ENCODE peak calls at places on chromosome 15, in six cellular contexts. One of them, this sample, is unnamed.

GRCh38 chr15:78405336-78405924 is 32.6 kb upstream of the IREB2 start:
- DNase-seq in PC-3: no peak
- DNase-seq in stomach: no peak
- DNase-seq in ascending aorta: no peak
- DNase-seq in left ventricle myocardium inferior: no peak
- DNase-seq in CD4-positive, CD25-positive, alpha-beta regulatory T cell: no peak
- DNase-seq in this sample: no peak

GRCh38 chr15:93072440-93073394 is 16.3 kb downstream of the RGMA start:
- DNase-seq in PC-3: peak; percentile 75
- DNase-seq in stomach: peak; percentile 69
- DNase-seq in ascending aorta: no peak
- DNase-seq in left ventricle myocardium inferior: peak; percentile 89
- DNase-seq in CD4-positive, CD25-positive, alpha-beta regulatory T cell: no peak
- DNase-seq in this sample: no peak

GRCh38 chr15:43376017-43376705 is 5.3 kb downstream of the TUBGCP4 start:
- DNase-seq in PC-3: peak; percentile 69
- DNase-seq in stomach: no peak
- DNase-seq in ascending aorta: no peak
- DNase-seq in left ventricle myocardium inferior: no peak
- DNase-seq in CD4-positive, CD25-positive, alpha-beta regulatory T cell: peak; percentile 36
- DNase-seq in this sample: peak; percentile 3

GRCh38 chr15:80856809-80857377 is 77.7 kb downstream of the CEMIP start:
- DNase-seq in PC-3: peak; percentile 82
- DNase-seq in stomach: peak; percentile 70
- DNase-seq in ascending aorta: no peak
- DNase-seq in left ventricle myocardium inferior: peak; percentile 75
- DNase-seq in CD4-positive, CD25-positive, alpha-beta regulatory T cell: no peak
- DNase-seq in this sample: no peak

GRCh38 chr15:19987389-19988048 is 554.1 kb downstream of the GOLGA6L6 start:
- DNase-seq in PC-3: peak; percentile 37
- DNase-seq in stomach: no peak
- DNase-seq in ascending aorta: no peak
- DNase-seq in left ventricle myocardium inferior: no peak
- DNase-seq in CD4-positive, CD25-positive, alpha-beta regulatory T cell: no peak
- DNase-seq in this sample: no peak

GRCh38 chr15:33638439-33638838 is 327.7 kb downstream of the RYR3 start:
- DNase-seq in PC-3: no peak
- DNase-seq in stomach: no peak
- DNase-seq in ascending aorta: no peak
- DNase-seq in left ventricle myocardium inferior: no peak
- DNase-seq in CD4-positive, CD25-positive, alpha-beta regulatory T cell: no peak
- DNase-seq in this sample: no peak

GRCh38 chr15:79315623-79316328 is 4.9 kb downstream of the TMED3 start:
- DNase-seq in PC-3: no peak
- DNase-seq in stomach: peak; percentile 62
- DNase-seq in ascending aorta: no peak
- DNase-seq in left ventricle myocardium inferior: peak; percentile 25
- DNase-seq in CD4-positive, CD25-positive, alpha-beta regulatory T cell: no peak
- DNase-seq in this sample: no peak

GRCh38 chr15:60973637-60974415 is 255.3 kb downstream of the RORA start:
- DNase-seq in PC-3: peak; percentile 18
- DNase-seq in stomach: no peak
- DNase-seq in ascending aorta: no peak
- DNase-seq in left ventricle myocardium inferior: no peak
- DNase-seq in CD4-positive, CD25-positive, alpha-beta regulatory T cell: no peak
- DNase-seq in this sample: no peak

GRCh38 chr15:66880380-66881155 is 178.5 kb downstream of the SMAD6 start:
- DNase-seq in PC-3: no peak
- DNase-seq in stomach: no peak
- DNase-seq in ascending aorta: no peak
- DNase-seq in left ventricle myocardium inferior: no peak
- DNase-seq in CD4-positive, CD25-positive, alpha-beta regulatory T cell: no peak
- DNase-seq in this sample: no peak

GRCh38 chr15:42087460-42087859 is 6.9 kb downstream of the PLA2G4D start:
- DNase-seq in PC-3: no peak
- DNase-seq in stomach: peak; percentile 19
- DNase-seq in ascending aorta: no peak
- DNase-seq in left ventricle myocardium inferior: no peak
- DNase-seq in CD4-positive, CD25-positive, alpha-beta regulatory T cell: no peak
- DNase-seq in this sample: no peak

GRCh38 chr15:67796728-67797127 is 28.6 kb upstream of the SKOR1 start:
- DNase-seq in PC-3: no peak
- DNase-seq in stomach: no peak
- DNase-seq in ascending aorta: no peak
- DNase-seq in left ventricle myocardium inferior: peak; percentile 33
- DNase-seq in CD4-positive, CD25-positive, alpha-beta regulatory T cell: no peak
- DNase-seq in this sample: no peak

GRCh38 chr15:64452988-64453688 is 7.2 kb upstream of the ZNF609 start:
- DNase-seq in PC-3: no peak
- DNase-seq in stomach: peak; percentile 76
- DNase-seq in ascending aorta: no peak
- DNase-seq in left ventricle myocardium inferior: peak; percentile 52
- DNase-seq in CD4-positive, CD25-positive, alpha-beta regulatory T cell: no peak
- DNase-seq in this sample: no peak

GRCh38 chr15:97189152-97189551 is 771.4 kb upstream of the ARRDC4 start:
- DNase-seq in PC-3: no peak
- DNase-seq in stomach: no peak
- DNase-seq in ascending aorta: no peak
- DNase-seq in left ventricle myocardium inferior: no peak
- DNase-seq in CD4-positive, CD25-positive, alpha-beta regulatory T cell: no peak
- DNase-seq in this sample: no peak

GRCh38 chr15:58038426-58039106 is 26.9 kb downstream of the ALDH1A2 start:
- DNase-seq in PC-3: peak; percentile 96
- DNase-seq in stomach: peak; percentile 52
- DNase-seq in ascending aorta: no peak
- DNase-seq in left ventricle myocardium inferior: no peak
- DNase-seq in CD4-positive, CD25-positive, alpha-beta regulatory T cell: no peak
- DNase-seq in this sample: no peak

GRCh38 chr15:32956006-32956405 is 238.2 kb downstream of the GREM1 start:
- DNase-seq in PC-3: peak; percentile 75
- DNase-seq in stomach: no peak
- DNase-seq in ascending aorta: no peak
- DNase-seq in left ventricle myocardium inferior: no peak
- DNase-seq in CD4-positive, CD25-positive, alpha-beta regulatory T cell: no peak
- DNase-seq in this sample: no peak

GRCh38 chr15:90126022-90126421 is 23.8 kb upstream of the IDH2 start:
- DNase-seq in PC-3: no peak
- DNase-seq in stomach: peak; percentile 70
- DNase-seq in ascending aorta: no peak
- DNase-seq in left ventricle myocardium inferior: no peak
- DNase-seq in CD4-positive, CD25-positive, alpha-beta regulatory T cell: no peak
- DNase-seq in this sample: no peak

GRCh38 chr15:50911641-50912040 is 3.2 kb downstream of the AP4E1 start:
- DNase-seq in PC-3: no peak
- DNase-seq in stomach: no peak
- DNase-seq in ascending aorta: no peak
- DNase-seq in left ventricle myocardium inferior: no peak
- DNase-seq in CD4-positive, CD25-positive, alpha-beta regulatory T cell: no peak
- DNase-seq in this sample: no peak

GRCh38 chr15:34039506-34040123 is 611 bp upstream of the AVEN start:
- DNase-seq in PC-3: no peak
- DNase-seq in stomach: no peak
- DNase-seq in ascending aorta: no peak
- DNase-seq in left ventricle myocardium inferior: no peak
- DNase-seq in CD4-positive, CD25-positive, alpha-beta regulatory T cell: no peak
- DNase-seq in this sample: no peak

GRCh38 chr15:61794881-61795280 is 265.4 kb downstream of the VPS13C start:
- DNase-seq in PC-3: peak; percentile 22
- DNase-seq in stomach: no peak
- DNase-seq in ascending aorta: no peak
- DNase-seq in left ventricle myocardium inferior: no peak
- DNase-seq in CD4-positive, CD25-positive, alpha-beta regulatory T cell: no peak
- DNase-seq in this sample: no peak

GRCh38 chr15:85354432-85354831 is 26.0 kb upstream of the AKAP13 start:
- DNase-seq in PC-3: no peak
- DNase-seq in stomach: no peak
- DNase-seq in ascending aorta: no peak
- DNase-seq in left ventricle myocardium inferior: no peak
- DNase-seq in CD4-positive, CD25-positive, alpha-beta regulatory T cell: no peak
- DNase-seq in this sample: no peak

GRCh38 chr15:71730277-71731144 is 79.8 kb upstream of the NR2E3 start:
- DNase-seq in PC-3: peak; percentile 76
- DNase-seq in stomach: peak; percentile 49
- DNase-seq in ascending aorta: no peak
- DNase-seq in left ventricle myocardium inferior: peak; percentile 35
- DNase-seq in CD4-positive, CD25-positive, alpha-beta regulatory T cell: peak; percentile 15
- DNase-seq in this sample: peak; percentile 6

GRCh38 chr15:64894395-64895056 is 17.2 kb upstream of the ANKDD1A start:
- DNase-seq in PC-3: no peak
- DNase-seq in stomach: peak; percentile 61
- DNase-seq in ascending aorta: no peak
- DNase-seq in left ventricle myocardium inferior: no peak
- DNase-seq in CD4-positive, CD25-positive, alpha-beta regulatory T cell: peak; percentile 92
- DNase-seq in this sample: peak; percentile 95

GRCh38 chr15:78257681-78258080 is 6.7 kb upstream of the DNAJA4 start:
- DNase-seq in PC-3: no peak
- DNase-seq in stomach: no peak
- DNase-seq in ascending aorta: no peak
- DNase-seq in left ventricle myocardium inferior: no peak
- DNase-seq in CD4-positive, CD25-positive, alpha-beta regulatory T cell: no peak
- DNase-seq in this sample: no peak

GRCh38 chr15:46280753-46281521 is 646.1 kb downstream of the SQOR start:
- DNase-seq in PC-3: peak; percentile 56
- DNase-seq in stomach: peak; percentile 38
- DNase-seq in ascending aorta: no peak
- DNase-seq in left ventricle myocardium inferior: no peak
- DNase-seq in CD4-positive, CD25-positive, alpha-beta regulatory T cell: no peak
- DNase-seq in this sample: no peak

GRCh38 chr15:72784233-72784876 is 797 bp upstream of the ADPGK start:
- DNase-seq in PC-3: peak; percentile 70
- DNase-seq in stomach: no peak
- DNase-seq in ascending aorta: no peak
- DNase-seq in left ventricle myocardium inferior: no peak
- DNase-seq in CD4-positive, CD25-positive, alpha-beta regulatory T cell: no peak
- DNase-seq in this sample: no peak

GRCh38 chr15:88401972-88402656 is 65.1 kb downstream of the MRPL46 start:
- DNase-seq in PC-3: no peak
- DNase-seq in stomach: no peak
- DNase-seq in ascending aorta: no peak
- DNase-seq in left ventricle myocardium inferior: peak; percentile 74
- DNase-seq in CD4-positive, CD25-positive, alpha-beta regulatory T cell: peak; percentile 1
- DNase-seq in this sample: no peak

GRCh38 chr15:90933310-90933709 is 961 bp upstream of the HDDC3 start:
- DNase-seq in PC-3: no peak
- DNase-seq in stomach: no peak
- DNase-seq in ascending aorta: no peak
- DNase-seq in left ventricle myocardium inferior: no peak
- DNase-seq in CD4-positive, CD25-positive, alpha-beta regulatory T cell: no peak
- DNase-seq in this sample: no peak

GRCh38 chr15:31464216-31465082 is 137.8 kb downstream of the KLF13 start:
- DNase-seq in PC-3: no peak
- DNase-seq in stomach: peak; percentile 17
- DNase-seq in ascending aorta: no peak
- DNase-seq in left ventricle myocardium inferior: no peak
- DNase-seq in CD4-positive, CD25-positive, alpha-beta regulatory T cell: no peak
- DNase-seq in this sample: no peak

GRCh38 chr15:31463521-31464102 is 137.0 kb downstream of the KLF13 start:
- DNase-seq in PC-3: no peak
- DNase-seq in stomach: peak; percentile 10
- DNase-seq in ascending aorta: no peak
- DNase-seq in left ventricle myocardium inferior: no peak
- DNase-seq in CD4-positive, CD25-positive, alpha-beta regulatory T cell: no peak
- DNase-seq in this sample: no peak

GRCh38 chr15:31459011-31459748 is 132.5 kb downstream of the KLF13 start:
- DNase-seq in PC-3: no peak
- DNase-seq in stomach: peak; percentile 26
- DNase-seq in ascending aorta: no peak
- DNase-seq in left ventricle myocardium inferior: no peak
- DNase-seq in CD4-positive, CD25-positive, alpha-beta regulatory T cell: no peak
- DNase-seq in this sample: no peak

GRCh38 chr15:31461375-31461774 is 134.7 kb downstream of the KLF13 start:
- DNase-seq in PC-3: no peak
- DNase-seq in stomach: peak; percentile 21
- DNase-seq in ascending aorta: no peak
- DNase-seq in left ventricle myocardium inferior: no peak
- DNase-seq in CD4-positive, CD25-positive, alpha-beta regulatory T cell: no peak
- DNase-seq in this sample: no peak

GRCh38 chr15:31461911-31462480 is 135.4 kb downstream of the KLF13 start:
- DNase-seq in PC-3: no peak
- DNase-seq in stomach: peak; percentile 15
- DNase-seq in ascending aorta: no peak
- DNase-seq in left ventricle myocardium inferior: no peak
- DNase-seq in CD4-positive, CD25-positive, alpha-beta regulatory T cell: no peak
- DNase-seq in this sample: no peak
- H3K4me1 ChIP-seq in PC-3: peaks cover 15% of the 10 kb centered on the region
- H3K4me1 ChIP-seq in stomach: no peaks in the 10 kb centered on the region
- H3K4me1 ChIP-seq in ascending aorta: peaks cover 6% of the 10 kb centered on the region
- H3K4me1 ChIP-seq in left ventricle myocardium inferior: peaks cover 6% of the 10 kb centered on the region
- H3K4me1 ChIP-seq in CD4-positive, CD25-positive, alpha-beta regulatory T cell: peaks cover 12% of the 10 kb centered on the region
- H3K4me1 ChIP-seq in this sample: peaks cover 10% of the 10 kb centered on the region

DNA sequence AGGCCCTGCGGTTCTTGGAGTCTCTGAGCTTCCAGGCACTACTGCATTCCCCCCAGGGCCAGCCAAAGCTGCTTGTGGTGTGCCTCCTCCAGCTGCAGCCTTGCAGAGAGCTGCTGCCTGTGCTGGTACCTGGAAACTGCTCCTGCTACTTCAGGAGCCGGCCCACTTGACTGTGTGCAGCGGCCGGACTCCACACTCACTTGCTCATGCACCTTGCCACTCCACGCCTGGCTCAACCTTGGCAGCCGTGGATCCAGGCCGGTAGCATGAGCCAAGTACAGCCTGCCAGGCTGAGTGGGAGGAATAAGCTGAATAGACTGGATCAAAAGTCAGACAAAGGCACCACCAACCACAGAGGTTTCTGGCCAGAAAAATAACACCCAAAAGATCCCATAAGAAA is 169.7 kb downstream of the TJP1 start:
- DNase-seq in PC-3: no peak
- DNase-seq in stomach: no peak
- DNase-seq in ascending aorta: no peak
- DNase-seq in left ventricle myocardium inferior: no peak
- DNase-seq in CD4-positive, CD25-positive, alpha-beta regulatory T cell: no peak
- DNase-seq in this sample: no peak
- H3K4me1 ChIP-seq in PC-3: no peaks in the 10 kb centered on the region
- H3K4me1 ChIP-seq in stomach: no peaks in the 10 kb centered on the region
- H3K4me1 ChIP-seq in ascending aorta: no peaks in the 10 kb centered on the region
- H3K4me1 ChIP-seq in left ventricle myocardium inferior: no peaks in the 10 kb centered on the region
- H3K4me1 ChIP-seq in CD4-positive, CD25-positive, alpha-beta regulatory T cell: no peaks in the 10 kb centered on the region
- H3K4me1 ChIP-seq in this sample: no peaks in the 10 kb centered on the region

DNA sequence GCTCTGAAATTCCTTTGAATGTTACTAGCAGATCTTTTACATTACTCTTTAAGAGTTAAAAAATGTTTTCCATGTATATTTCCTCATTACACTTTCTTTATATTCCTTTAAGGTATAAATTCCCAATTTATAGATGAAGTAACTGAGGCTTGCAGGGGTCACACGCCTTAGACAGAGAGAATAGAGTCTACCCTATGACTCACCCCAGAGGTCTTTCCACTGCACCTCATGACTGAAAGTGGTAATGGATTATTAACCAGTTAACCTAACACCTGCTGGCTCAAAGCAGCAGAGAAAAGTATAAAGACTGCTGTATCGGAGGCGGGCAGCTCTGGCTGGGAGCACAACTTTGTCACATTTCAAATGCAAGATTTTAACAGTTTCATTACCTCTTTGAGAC is 37.7 kb downstream of the LDHAL6B start:
- DNase-seq in PC-3: no peak
- DNase-seq in stomach: no peak
- DNase-seq in ascending aorta: no peak
- DNase-seq in left ventricle myocardium inferior: no peak
- DNase-seq in CD4-positive, CD25-positive, alpha-beta regulatory T cell: no peak
- DNase-seq in this sample: no peak
- H3K4me1 ChIP-seq in PC-3: peaks cover 11% of the 10 kb centered on the region
- H3K4me1 ChIP-seq in stomach: no peaks in the 10 kb centered on the region
- H3K4me1 ChIP-seq in ascending aorta: no peaks in the 10 kb centered on the region
- H3K4me1 ChIP-seq in left ventricle myocardium inferior: peaks cover 20% of the 10 kb centered on the region
- H3K4me1 ChIP-seq in CD4-positive, CD25-positive, alpha-beta regulatory T cell: peaks cover 11% of the 10 kb centered on the region
- H3K4me1 ChIP-seq in this sample: no peaks in the 10 kb centered on the region

GRCh38 chr15:70495988-70496387 is 267.4 kb downstream of the UACA start:
- DNase-seq in PC-3: no peak
- DNase-seq in stomach: no peak
- DNase-seq in ascending aorta: no peak
- DNase-seq in left ventricle myocardium inferior: no peak
- DNase-seq in CD4-positive, CD25-positive, alpha-beta regulatory T cell: no peak
- DNase-seq in this sample: no peak
- H3K4me1 ChIP-seq in PC-3: peaks cover 49% of the 10 kb centered on the region
- H3K4me1 ChIP-seq in stomach: peaks cover 43% of the 10 kb centered on the region
- H3K4me1 ChIP-seq in ascending aorta: no peaks in the 10 kb centered on the region
- H3K4me1 ChIP-seq in left ventricle myocardium inferior: no peaks in the 10 kb centered on the region
- H3K4me1 ChIP-seq in CD4-positive, CD25-positive, alpha-beta regulatory T cell: peaks cover 38% of the 10 kb centered on the region
- H3K4me1 ChIP-seq in this sample: peaks cover 48% of the 10 kb centered on the region

This sample was measured in CD8-positive, alpha-beta memory T cell.